ENCODE peak calls at places on chromosomes 1 and 21, in six cellular contexts. U is caudate nucleus; D is left lobe of liver; B is activated naive CD4-positive, alpha-beta T cell; L is stimulated activated CD4-positive, alpha-beta T cell treated with anti-CD3 and anti-CD28 coated beads, Interleukin-1b, Interleukin-23, amount 100 ng/mL, for 24 hours; G is AG20443. T is an unnamed sample.

GRCh38 chr1:206737729-206738222 is 32.8 kb upstream of the IL19 start:
- DNase-seq in U (no peak), D (no peak), B (no peak), L (no peak), G (no peak), T (no peak)

GRCh38 chr1:189121941-189122340 is 1355.7 kb downstream of the BRINP3 start:
- DNase-seq in U (no peak), D (no peak), B (no peak), L (no peak), G (no peak), T (no peak)

GRCh38 chr1:151852733-151853132 is 779 bp downstream of the THEM5 start:
- DNase-seq in U (no peak), D (peak; percentile 16), B (no peak), L (no peak), G (no peak), T (no peak)

GRCh38 chr1:180519846-180520245 is 17.5 kb upstream of the ACBD6 start:
- DNase-seq in U (no peak), D (no peak), B (no peak), L (no peak), G (no peak), T (no peak)

GRCh38 chr1:94143173-94143808 is 22.3 kb upstream of the ABCA4 start:
- DNase-seq in U (no peak), D (no peak), B (no peak), L (no peak), G (no peak), T (no peak)

GRCh38 chr1:83554174-83554573 is 444.8 kb downstream of the TTLL7 start:
- DNase-seq in U (no peak), D (no peak), B (no peak), L (no peak), G (no peak), T (no peak)

GRCh38 chr21:19981938-19982337 is 1016.3 kb upstream of the NCAM2 start:
- DNase-seq in U (no peak), D (no peak), B (no peak), L (no peak), G (no peak), T (no peak)

GRCh38 chr1:153532161-153532560 is 3.6 kb downstream of the S100A6 start:
- DNase-seq in U (no peak), D (no peak), B (no peak), L (no peak), G (no peak), T (no peak)

GRCh38 chr1:150407330-150407729 is 43.4 kb downstream of the RPRD2 start:
- DNase-seq in U (no peak), D (no peak), B (no peak), L (no peak), G (no peak), T (no peak)

T was measured in AG08395.